ENCODE peak calls at places on chromosomes 13 and 19, in seven cellular contexts. H is cardiac muscle cell; V is Peyer's patch; N is effector memory CD4-positive, alpha-beta T cell; G is H9; Q is body of pancreas; E is heart right ventricle. I is an unnamed sample. For H3K27me3 and H3K9me3, the result is how much of the 10 kb centered on the place peaks cover.

GRCh38 chr13:102400619-102401125 is 1.2 kb downstream of the FGF14 start:
- DNase-seq in E (peak), V (no peak), Q (peak), H (no peak), N (no peak), G (peak), I (no peak)

GRCh38 chr13:49690133-49690989 is 925 bp downstream of the EBPL start:
- DNase-seq in H (no peak), N (no peak), E (no peak), V (no peak), Q (peak), G (no peak), I (no peak)

GRCh38 chr19:38989066-38989605 is 13.6 kb upstream of the FBXO17 start:
- DNase-seq in G (peak), E (no peak), Q (peak), N (no peak), V (no peak), H (peak), I (no peak)

GRCh38 chr13:72696590-72696989 is 30.8 kb downstream of the MZT1 start:
- DNase-seq in N (no peak), Q (no peak), E (no peak), H (no peak), G (no peak), V (no peak), I (no peak)

GRCh38 chr19:15072930-15073647 is 8.9 kb upstream of the OR1I1 start:
- DNase-seq in V (no peak), H (no peak), N (no peak), Q (no peak), G (peak), E (no peak), I (no peak)

GRCh38 chr13:99125335-99125915 is 75.2 kb upstream of the UBAC2 start:
- DNase-seq in V (no peak), G (no peak), N (no peak), Q (no peak), H (no peak), E (no peak), I (no peak)

GRCh38 chr13:96200810-96201209 is 110.9 kb downstream of the HS6ST3 start:
- DNase-seq in N (no peak), V (no peak), H (no peak), G (no peak), Q (no peak), E (no peak), I (no peak)

GRCh38 chr19:1455336-1456120 is 5.6 kb downstream of the APC2 start:
- DNase-seq in E (no peak), H (peak), Q (peak), G (peak), N (peak), V (peak), I (peak)

GRCh38 chr13:110258876-110259631 is 47.9 kb downstream of the COL4A1 start:
- DNase-seq in E (no peak), Q (no peak), V (no peak), N (no peak), G (no peak), H (no peak), I (no peak)

GRCh38 chr13:99419591-99420243 is 81.6 kb upstream of the TM9SF2 start:
- DNase-seq in G (no peak), N (no peak), V (no peak), Q (no peak), E (no peak), H (no peak), I (no peak)

DNA sequence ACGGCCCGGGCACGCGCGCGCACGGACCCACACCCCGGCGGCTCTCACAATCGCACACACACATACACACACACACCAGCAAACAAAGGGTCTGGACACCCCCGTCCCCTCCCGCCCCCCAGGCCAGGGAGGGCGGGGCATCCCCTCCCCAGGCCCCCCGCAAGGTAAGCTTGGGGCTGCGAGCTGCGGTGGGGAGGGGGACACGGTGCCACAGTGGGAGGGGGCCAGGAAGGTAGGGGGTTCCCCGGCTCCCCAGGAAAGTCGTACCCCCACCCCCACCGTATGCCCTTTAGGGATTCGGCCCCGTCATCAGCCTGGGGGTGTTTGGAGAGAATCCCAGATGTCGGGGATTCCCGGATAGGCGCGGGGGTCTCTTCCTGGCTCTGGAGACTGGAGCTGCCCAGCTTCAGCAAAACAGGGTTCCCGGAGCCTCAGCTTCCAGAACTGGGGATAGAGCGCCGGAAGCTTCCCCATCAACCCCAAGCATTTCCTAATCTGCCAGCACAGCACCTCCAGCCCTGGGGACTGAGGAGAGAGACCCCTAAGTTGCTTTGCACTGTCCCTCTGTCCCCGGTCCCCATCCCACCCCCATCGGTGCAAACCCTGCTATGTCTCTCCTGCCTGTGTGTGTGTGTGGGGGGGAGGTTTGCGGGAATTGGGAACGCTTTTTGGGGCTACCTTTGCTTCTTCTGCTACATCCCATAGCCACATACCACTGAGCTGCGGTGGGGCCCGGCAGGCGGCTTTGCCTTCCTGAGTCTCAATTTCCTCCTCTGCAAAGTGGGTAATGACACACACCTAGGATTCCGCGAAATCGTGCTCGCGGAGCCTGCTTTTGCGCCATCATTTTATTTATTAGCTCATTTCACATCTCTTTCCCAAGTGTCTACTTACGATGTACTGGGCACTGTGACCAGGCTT is 1.8 kb upstream of the CDC37 start:
- DNase-seq in N (no peak), Q (no peak), V (no peak), E (no peak), H (no peak), G (no peak), I (no peak)
- H3K27me3 ChIP-seq in N (under half), Q (under half), V (under half), E (under half), H (under half), G (under half), I (under half)

DNA sequence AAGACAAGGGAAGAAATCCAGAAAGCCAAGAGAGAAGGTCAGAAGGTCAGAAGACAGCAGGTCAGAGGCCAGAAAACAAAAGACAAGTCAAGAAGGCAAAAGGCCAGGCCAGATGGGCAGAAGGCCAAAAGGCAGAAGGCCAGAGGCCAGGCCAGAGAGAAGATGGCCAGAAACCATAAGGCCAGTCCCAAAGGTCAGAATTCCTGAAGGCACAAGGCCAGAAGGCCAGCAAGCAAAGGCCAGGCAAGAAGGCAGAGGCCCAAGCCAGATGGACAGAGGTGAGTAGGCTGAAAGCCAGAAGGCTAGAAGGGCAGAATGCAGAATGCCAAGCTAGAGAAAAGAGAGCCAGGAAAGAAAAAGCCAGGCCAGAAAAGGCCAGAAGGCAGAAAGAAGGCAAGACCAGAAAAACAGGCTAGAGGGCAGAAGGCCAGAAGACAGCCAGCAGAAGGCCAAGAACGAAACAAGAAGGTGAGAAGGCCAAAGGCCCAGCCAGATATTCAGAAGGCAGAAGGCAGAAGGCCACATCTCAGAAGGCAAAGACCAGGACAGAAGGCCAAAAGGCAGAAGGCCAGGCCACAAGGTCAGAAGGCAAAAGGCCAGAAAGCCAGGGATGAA is 186.3 kb downstream of the TUBA3C start:
- DNase-seq in Q (no peak), H (no peak), E (no peak), G (no peak), V (no peak), N (no peak), I (no peak)
- H3K9me3 ChIP-seq in Q (under half), H (under half), E (under half), G (half or more), V (under half), N (under half), I (under half)

DNA sequence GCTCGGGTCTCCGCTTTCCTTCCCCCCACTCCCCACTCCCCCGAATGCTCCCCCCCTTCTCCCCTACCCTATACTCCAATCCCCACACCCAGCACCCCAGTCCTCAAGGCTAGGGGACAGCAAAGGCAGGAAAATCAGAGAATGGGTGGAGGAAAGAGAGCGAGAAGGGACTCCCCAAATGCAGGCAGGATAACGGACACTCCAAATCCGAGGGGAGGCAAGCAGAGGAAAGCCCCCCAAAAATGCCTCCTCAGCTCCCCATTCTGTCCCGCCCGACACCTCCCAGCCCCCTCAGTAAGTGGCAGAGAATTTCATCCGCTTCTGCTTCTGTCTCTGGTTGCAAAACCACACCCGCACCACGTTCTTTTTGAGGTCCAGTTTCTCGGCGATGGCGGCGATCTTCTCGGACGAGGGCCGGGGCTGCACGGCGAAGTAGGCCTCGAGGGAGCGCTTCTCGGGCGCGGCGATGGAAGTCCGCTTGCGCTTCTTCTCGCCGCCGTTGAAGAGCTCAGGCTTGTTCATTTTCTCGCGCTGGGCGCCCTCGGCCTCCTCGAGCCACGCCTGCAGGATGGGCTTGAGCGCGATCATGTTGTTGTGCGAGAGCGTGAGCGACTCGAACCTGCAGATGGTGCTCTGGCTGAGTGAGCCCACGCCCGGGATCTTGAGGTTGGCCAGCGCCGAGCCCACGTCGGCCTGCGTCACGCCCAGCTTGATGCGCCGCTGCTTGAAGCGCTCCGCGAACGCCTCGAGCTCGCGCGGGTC is 2.0 kb downstream of the POU4F1 start:
- DNase-seq in H (no peak), G (peak), V (peak), E (no peak), N (no peak), Q (no peak), I (no peak)
- H3K27me3 ChIP-seq in H (half or more), G (half or more), V (under half), E (half or more), N (half or more), Q (half or more), I (half or more)

DNA sequence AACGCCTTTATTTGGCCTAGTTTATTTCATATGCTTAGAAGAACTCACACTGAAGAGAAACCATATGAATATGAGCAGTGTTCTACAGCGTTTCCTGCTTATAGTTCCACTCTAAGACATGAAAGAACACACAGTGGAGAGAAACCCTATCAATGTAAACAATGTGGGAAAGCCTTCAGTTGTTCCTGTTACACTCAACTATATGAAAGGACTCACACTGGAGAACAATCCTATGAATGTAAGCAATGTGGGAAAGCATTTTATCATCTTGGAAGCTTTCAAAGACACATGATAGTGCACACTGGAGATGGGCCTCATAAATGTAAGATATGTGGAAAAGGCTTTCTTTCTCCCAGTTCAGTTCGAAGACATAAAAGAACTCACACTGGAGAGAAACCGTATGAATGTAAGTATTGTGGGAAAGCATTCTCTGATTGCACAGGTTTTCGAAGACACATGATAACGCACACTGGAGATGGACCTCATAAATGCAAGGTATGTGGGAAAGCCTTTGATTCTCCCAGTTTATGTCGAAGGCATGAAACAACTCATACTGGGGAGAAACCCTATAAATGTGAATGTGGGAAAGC is 13.7 kb downstream of the ZNF441 start:
- DNase-seq in E (no peak), G (no peak), Q (no peak), V (no peak), H (no peak), N (no peak), I (no peak)
- H3K9me3 ChIP-seq in E (half or more), G (under half), Q (half or more), V (half or more), H (under half), N (half or more), I (half or more)

GRCh38 chr19:10290439-10290875 is 705 bp downstream of the ICAM5 start:
- DNase-seq in N (no peak), Q (no peak), G (peak), H (peak), V (no peak), E (no peak), I (no peak)
- H3K27me3 ChIP-seq in N (half or more), Q (half or more), G (half or more), H (half or more), V (under half), E (half or more), I (under half)

DNA sequence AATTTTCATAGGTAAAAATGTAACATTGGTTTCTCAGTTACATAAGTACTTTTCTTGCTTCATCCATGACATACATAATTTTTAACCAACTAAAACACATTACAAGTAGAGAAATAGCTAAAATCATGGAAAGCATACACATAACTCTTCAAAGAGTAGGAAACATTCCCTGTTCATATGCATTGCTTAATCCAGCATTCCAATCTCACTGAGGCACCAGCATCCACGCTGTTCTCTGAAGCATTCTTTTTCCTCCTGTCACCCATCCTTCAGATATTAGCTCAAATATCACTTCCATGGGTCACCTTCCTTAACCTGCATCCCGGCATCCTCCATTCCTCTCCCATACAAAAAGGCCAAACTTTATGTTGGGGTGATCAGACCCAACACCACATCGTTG is 79.1 kb downstream of the ZNF254 start:
- DNase-seq in Q (no peak), N (no peak), E (no peak), H (no peak), V (no peak), G (no peak), I (no peak)
- H3K9me3 ChIP-seq in Q (under half), N (under half), E (under half), H (under half), V (under half), G (half or more), I (half or more)

DNA sequence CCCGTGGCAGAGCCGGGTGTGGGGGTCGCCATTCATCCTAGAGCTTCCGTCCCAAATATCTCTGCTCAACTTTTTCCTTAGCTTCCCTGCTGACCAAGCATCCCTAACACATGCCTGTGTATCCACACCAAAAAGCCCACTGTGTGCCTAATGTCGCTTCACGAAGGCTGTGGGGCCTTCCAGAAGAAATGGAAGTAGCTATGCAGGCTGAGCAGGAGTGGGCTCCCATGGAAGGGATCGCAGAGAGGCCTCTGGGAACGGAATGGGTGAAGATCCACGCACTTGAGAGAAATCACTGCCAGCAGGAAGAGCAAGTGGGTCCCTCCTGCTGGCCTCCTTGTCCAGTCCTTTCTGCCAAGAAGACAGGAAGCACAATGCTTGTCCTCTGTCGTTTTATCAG is 136.0 kb downstream of the SOX1 start:
- DNase-seq in V (no peak), H (no peak), Q (no peak), E (no peak), G (no peak), N (no peak), I (no peak)
- H3K27me3 ChIP-seq in V (under half), H (half or more), Q (under half), E (half or more), G (under half), N (under half), I (under half)

GRCh38 chr13:57253551-57253950 is 86.6 kb downstream of the PRR20E start:
- DNase-seq in E (no peak), G (no peak), H (no peak), Q (no peak), N (no peak), V (no peak), I (no peak)
- H3K9me3 ChIP-seq in E (under half), G (under half), H (under half), Q (under half), N (under half), V (under half), I (under half)

I was measured in thoracic aorta.